ENCODE peak calls at places on chromosomes 5 and 9, in six cellular contexts. B is NCI-H1694 treated with DMSO at 0.1 percent for 48 hours, Z is brain microvascular endothelial cell, Q is RCC 7860, I is GM13977, G is SW480. P is an unnamed sample.

GRCh38 chr9:101140728-101141127 is 112.2 kb downstream of the PLPPR1 start:
- DNase-seq in B (no peak), Z (no peak), Q (no peak), I (no peak), G (no peak), P (no peak)

GRCh38 chr5:157680239-157680638 is 8.9 kb downstream of the C5orf52 start:
- DNase-seq in B (no peak), Z (no peak), Q (no peak), I (no peak), G (no peak), P (no peak)

GRCh38 chr9:86350006-86350755 is 4.0 kb downstream of the TUT7 start:
- DNase-seq in B (no peak), Z (no peak), Q (no peak), I (no peak), G (no peak), P (no peak)

GRCh38 chr5:67679184-67679855 is 482.7 kb upstream of the CD180 start:
- DNase-seq in B (peak; percentile 4), Z (no peak), Q (no peak), I (no peak), G (no peak), P (no peak)

GRCh38 chr9:69898714-69899209 is 78.1 kb downstream of the CFAP95 start:
- DNase-seq in B (peak; percentile 22), Z (peak; percentile 74), Q (peak; percentile 99), I (no peak), G (peak; percentile 92), P (no peak)

GRCh38 chr5:151659001-151659754 is 27.5 kb downstream of the SPARC start:
- DNase-seq in B (peak; percentile 64), Z (peak; percentile 75), Q (peak; percentile 66), I (peak; percentile 72), G (peak; percentile 79), P (peak; percentile 39)

GRCh38 chr9:118522093-118523028 is 818.2 kb downstream of the TLR4 start:
- DNase-seq in B (peak; percentile 14), Z (peak; percentile 68), Q (peak; percentile 59), I (peak; percentile 45), G (peak; percentile 55), P (peak; percentile 34)

GRCh38 chr5:43227655-43228054 is 35.6 kb downstream of the NIM1K start:
- DNase-seq in B (peak; percentile 41), Z (peak; percentile 25), Q (peak; percentile 35), I (no peak), G (peak; percentile 37), P (no peak)

GRCh38 chr5:178237431-178238312 is 5.1 kb upstream of the PHYKPL start:
- DNase-seq in B (no peak), Z (no peak), Q (no peak), I (no peak), G (no peak), P (no peak)

P was measured in GM12878.